ENCODE peak calls at places on chromosomes 11 and 22, in nine cellular contexts. One of them, this sample, is unnamed.

GRCh38 chr11:69371731-69372588 is 78.0 kb downstream of the MYEOV start:
- DNase-seq in body of pancreas: no peak
- DNase-seq in right lobe of liver: peak
- DNase-seq in A549: no peak
- DNase-seq in cardiac muscle cell: no peak
- DNase-seq in astrocyte of the spinal cord: no peak
- DNase-seq in GM23248: no peak
- DNase-seq in uterus: no peak
- DNase-seq in mammary epithelial cell: no peak
- DNase-seq in this sample: no peak

GRCh38 chr22:24429411-24430365 is 2.3 kb downstream of the ADORA2A start:
- DNase-seq in uterus: no peak
- DNase-seq in cardiac muscle cell: no peak
- DNase-seq in A549: no peak
- DNase-seq in mammary epithelial cell: peak
- DNase-seq in body of pancreas: no peak
- DNase-seq in right lobe of liver: no peak
- DNase-seq in GM23248: peak
- DNase-seq in astrocyte of the spinal cord: peak
- DNase-seq in this sample: peak

GRCh38 chr22:30859714-30860095 is 108.9 kb downstream of the MORC2 start:
- DNase-seq in uterus: no peak
- DNase-seq in mammary epithelial cell: no peak
- DNase-seq in astrocyte of the spinal cord: no peak
- DNase-seq in cardiac muscle cell: no peak
- DNase-seq in GM23248: no peak
- DNase-seq in right lobe of liver: no peak
- DNase-seq in body of pancreas: no peak
- DNase-seq in A549: no peak
- DNase-seq in this sample: no peak

GRCh38 chr11:76662656-76663460 is 7.7 kb downstream of the LRRC32 start:
- DNase-seq in astrocyte of the spinal cord: no peak
- DNase-seq in right lobe of liver: peak
- DNase-seq in cardiac muscle cell: no peak
- DNase-seq in GM23248: no peak
- DNase-seq in uterus: no peak
- DNase-seq in body of pancreas: no peak
- DNase-seq in mammary epithelial cell: no peak
- DNase-seq in A549: no peak
- DNase-seq in this sample: no peak

GRCh38 chr11:3231550-3231850 is 717 bp downstream of the MRGPRE start:
- DNase-seq in cardiac muscle cell: no peak
- DNase-seq in body of pancreas: no peak
- DNase-seq in A549: no peak
- DNase-seq in GM23248: no peak
- DNase-seq in uterus: no peak
- DNase-seq in right lobe of liver: no peak
- DNase-seq in astrocyte of the spinal cord: no peak
- DNase-seq in mammary epithelial cell: no peak
- DNase-seq in this sample: no peak

GRCh38 chr11:9574556-9574805 is 1.0 kb downstream of the WEE1 start:
- DNase-seq in GM23248: no peak
- DNase-seq in mammary epithelial cell: no peak
- DNase-seq in uterus: peak
- DNase-seq in cardiac muscle cell: peak
- DNase-seq in right lobe of liver: peak
- DNase-seq in astrocyte of the spinal cord: no peak
- DNase-seq in A549: peak
- DNase-seq in body of pancreas: peak
- DNase-seq in this sample: peak

GRCh38 chr11:119107538-119108150 is 500 bp downstream of the C2CD2L start:
- DNase-seq in mammary epithelial cell: no peak
- DNase-seq in A549: no peak
- DNase-seq in cardiac muscle cell: no peak
- DNase-seq in right lobe of liver: no peak
- DNase-seq in astrocyte of the spinal cord: no peak
- DNase-seq in uterus: no peak
- DNase-seq in GM23248: peak
- DNase-seq in body of pancreas: no peak
- DNase-seq in this sample: peak

GRCh38 chr11:119315139-119316016 is 1.6 kb downstream of the MCAM start:
- DNase-seq in cardiac muscle cell: no peak
- DNase-seq in astrocyte of the spinal cord: no peak
- DNase-seq in A549: no peak
- DNase-seq in body of pancreas: peak
- DNase-seq in GM23248: peak
- DNase-seq in mammary epithelial cell: peak
- DNase-seq in uterus: no peak
- DNase-seq in right lobe of liver: no peak
- DNase-seq in this sample: no peak

GRCh38 chr11:62383822-62384221 is 35.0 kb upstream of the SCGB1A1 start:
- DNase-seq in body of pancreas: no peak
- DNase-seq in right lobe of liver: no peak
- DNase-seq in GM23248: peak
- DNase-seq in astrocyte of the spinal cord: no peak
- DNase-seq in mammary epithelial cell: no peak
- DNase-seq in A549: no peak
- DNase-seq in cardiac muscle cell: no peak
- DNase-seq in uterus: no peak
- DNase-seq in this sample: no peak

GRCh38 chr11:126879516-126879915 is 121.1 kb downstream of the KIRREL3 start:
- DNase-seq in GM23248: no peak
- DNase-seq in cardiac muscle cell: no peak
- DNase-seq in A549: no peak
- DNase-seq in uterus: no peak
- DNase-seq in right lobe of liver: no peak
- DNase-seq in mammary epithelial cell: no peak
- DNase-seq in body of pancreas: no peak
- DNase-seq in astrocyte of the spinal cord: no peak
- DNase-seq in this sample: no peak

GRCh38 chr11:58902881-58903280 is 36.4 kb upstream of the GLYATL1 start:
- DNase-seq in right lobe of liver: no peak
- DNase-seq in mammary epithelial cell: no peak
- DNase-seq in body of pancreas: no peak
- DNase-seq in A549: no peak
- DNase-seq in GM23248: no peak
- DNase-seq in uterus: no peak
- DNase-seq in cardiac muscle cell: no peak
- DNase-seq in astrocyte of the spinal cord: no peak
- DNase-seq in this sample: no peak

GRCh38 chr11:58905141-58905715 is 34.1 kb upstream of the GLYATL1 start:
- DNase-seq in uterus: no peak
- DNase-seq in astrocyte of the spinal cord: peak
- DNase-seq in GM23248: peak
- DNase-seq in body of pancreas: peak
- DNase-seq in mammary epithelial cell: peak
- DNase-seq in right lobe of liver: no peak
- DNase-seq in A549: no peak
- DNase-seq in cardiac muscle cell: peak
- DNase-seq in this sample: peak

GRCh38 chr11:58898106-58898505 is 41.2 kb upstream of the GLYATL1 start:
- DNase-seq in cardiac muscle cell: no peak
- DNase-seq in astrocyte of the spinal cord: peak
- DNase-seq in right lobe of liver: no peak
- DNase-seq in mammary epithelial cell: no peak
- DNase-seq in A549: no peak
- DNase-seq in GM23248: no peak
- DNase-seq in body of pancreas: no peak
- DNase-seq in uterus: no peak
- DNase-seq in this sample: no peak

GRCh38 chr11:58905716-58906547 is 33.4 kb upstream of the GLYATL1 start:
- DNase-seq in mammary epithelial cell: peak
- DNase-seq in cardiac muscle cell: peak
- DNase-seq in A549: peak
- DNase-seq in right lobe of liver: peak
- DNase-seq in astrocyte of the spinal cord: peak
- DNase-seq in GM23248: peak
- DNase-seq in uterus: no peak
- DNase-seq in body of pancreas: peak
- DNase-seq in this sample: no peak

DNA sequence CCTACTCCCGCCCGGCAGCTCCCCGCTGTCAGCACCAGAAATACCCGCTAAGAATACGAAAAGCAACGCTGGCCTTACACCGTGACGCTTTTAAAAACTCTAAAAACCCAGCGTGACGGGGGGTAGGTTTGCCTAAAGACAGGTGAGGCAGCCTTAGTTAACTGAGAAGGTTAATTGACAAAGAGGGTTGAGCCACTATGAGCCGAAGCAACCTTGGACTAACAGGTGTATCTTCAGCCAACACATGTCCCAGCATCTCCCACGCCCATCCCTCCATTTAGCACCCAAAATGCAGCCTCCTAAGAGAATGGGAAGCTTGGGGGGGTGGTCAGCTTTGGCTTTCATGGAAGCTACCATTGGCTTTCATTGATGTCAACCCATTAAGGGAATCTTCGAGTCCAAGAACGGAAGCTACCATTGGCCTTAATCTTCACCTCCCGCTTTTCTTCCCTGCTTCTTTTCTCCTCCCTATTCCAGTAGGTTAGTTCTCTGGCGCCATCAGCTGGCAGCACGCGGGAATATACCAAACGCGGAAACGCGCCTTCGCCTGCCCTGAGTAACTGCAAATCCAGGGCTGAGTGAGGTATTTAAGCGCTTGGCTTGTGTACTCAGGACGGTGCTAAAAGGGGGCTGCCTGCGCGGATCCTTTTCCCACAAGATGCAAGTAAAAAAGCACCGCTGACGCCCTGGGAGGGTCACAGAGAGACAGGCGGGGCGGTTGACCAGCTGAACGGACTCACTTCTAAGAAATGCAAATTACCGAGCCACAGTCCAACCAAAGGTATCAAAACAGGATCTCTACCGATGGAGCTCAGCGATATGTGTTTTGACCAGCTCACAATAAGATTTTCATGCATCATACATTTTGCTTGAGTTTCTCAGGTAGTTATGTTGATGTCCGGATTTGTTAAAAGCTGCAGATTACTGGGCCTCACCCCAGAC is 38.5 kb upstream of the GLYATL1 start:
- DNase-seq in body of pancreas: peak
- DNase-seq in astrocyte of the spinal cord: peak
- DNase-seq in A549: peak
- DNase-seq in GM23248: peak
- DNase-seq in cardiac muscle cell: peak
- DNase-seq in right lobe of liver: peak
- DNase-seq in mammary epithelial cell: peak
- DNase-seq in uterus: no peak
- DNase-seq in this sample: peak
- H3K4me3 ChIP-seq in body of pancreas: no peak
- H3K4me3 ChIP-seq in astrocyte of the spinal cord: peak
- H3K4me3 ChIP-seq in A549: no peak
- H3K4me3 ChIP-seq in GM23248: no peak
- H3K4me3 ChIP-seq in cardiac muscle cell: no peak
- H3K4me3 ChIP-seq in right lobe of liver: peak
- H3K4me3 ChIP-seq in mammary epithelial cell: peak
- H3K4me3 ChIP-seq in uterus: no peak
- H3K4me3 ChIP-seq in this sample: no peak

GRCh38 chr11:133906241-133906640 is 50.5 kb downstream of the IGSF9B start:
- DNase-seq in A549: no peak
- DNase-seq in uterus: no peak
- DNase-seq in astrocyte of the spinal cord: no peak
- DNase-seq in right lobe of liver: no peak
- DNase-seq in body of pancreas: no peak
- DNase-seq in GM23248: no peak
- DNase-seq in mammary epithelial cell: no peak
- DNase-seq in cardiac muscle cell: no peak
- DNase-seq in this sample: peak
- H3K4me3 ChIP-seq in A549: no peak
- H3K4me3 ChIP-seq in uterus: no peak
- H3K4me3 ChIP-seq in astrocyte of the spinal cord: no peak
- H3K4me3 ChIP-seq in right lobe of liver: no peak
- H3K4me3 ChIP-seq in body of pancreas: no peak
- H3K4me3 ChIP-seq in GM23248: no peak
- H3K4me3 ChIP-seq in mammary epithelial cell: no peak
- H3K4me3 ChIP-seq in cardiac muscle cell: no peak
- H3K4me3 ChIP-seq in this sample: no peak

GRCh38 chr11:26993965-26994446 is at the start of gene FIBIN:
- DNase-seq in GM23248: peak
- DNase-seq in uterus: peak
- DNase-seq in cardiac muscle cell: peak
- DNase-seq in body of pancreas: peak
- DNase-seq in mammary epithelial cell: peak
- DNase-seq in astrocyte of the spinal cord: peak
- DNase-seq in A549: no peak
- DNase-seq in right lobe of liver: peak
- DNase-seq in this sample: peak
- H3K4me3 ChIP-seq in GM23248: peak
- H3K4me3 ChIP-seq in uterus: peak
- H3K4me3 ChIP-seq in cardiac muscle cell: peak
- H3K4me3 ChIP-seq in body of pancreas: peak
- H3K4me3 ChIP-seq in mammary epithelial cell: peak
- H3K4me3 ChIP-seq in astrocyte of the spinal cord: peak
- H3K4me3 ChIP-seq in A549: peak
- H3K4me3 ChIP-seq in right lobe of liver: peak
- H3K4me3 ChIP-seq in this sample: peak

GRCh38 chr11:65842144-65842543 is 8.4 kb downstream of the SNX32 start:
- DNase-seq in cardiac muscle cell: no peak
- DNase-seq in mammary epithelial cell: no peak
- DNase-seq in astrocyte of the spinal cord: no peak
- DNase-seq in right lobe of liver: no peak
- DNase-seq in uterus: no peak
- DNase-seq in A549: no peak
- DNase-seq in body of pancreas: no peak
- DNase-seq in GM23248: no peak
- DNase-seq in this sample: no peak

GRCh38 chr11:65847746-65848145 is 10.2 kb downstream of the CFL1 start:
- DNase-seq in body of pancreas: no peak
- DNase-seq in right lobe of liver: peak
- DNase-seq in mammary epithelial cell: no peak
- DNase-seq in GM23248: no peak
- DNase-seq in uterus: no peak
- DNase-seq in cardiac muscle cell: no peak
- DNase-seq in A549: no peak
- DNase-seq in astrocyte of the spinal cord: no peak
- DNase-seq in this sample: no peak

GRCh38 chr11:65844231-65844872 is 10.6 kb downstream of the SNX32 start:
- DNase-seq in A549: no peak
- DNase-seq in right lobe of liver: no peak
- DNase-seq in astrocyte of the spinal cord: no peak
- DNase-seq in body of pancreas: no peak
- DNase-seq in cardiac muscle cell: no peak
- DNase-seq in uterus: no peak
- DNase-seq in mammary epithelial cell: no peak
- DNase-seq in GM23248: no peak
- DNase-seq in this sample: no peak

GRCh38 chr11:65849366-65849765 is 8.6 kb downstream of the CFL1 start:
- DNase-seq in GM23248: no peak
- DNase-seq in right lobe of liver: peak
- DNase-seq in cardiac muscle cell: no peak
- DNase-seq in mammary epithelial cell: no peak
- DNase-seq in uterus: no peak
- DNase-seq in A549: no peak
- DNase-seq in body of pancreas: no peak
- DNase-seq in astrocyte of the spinal cord: no peak
- DNase-seq in this sample: no peak

DNA sequence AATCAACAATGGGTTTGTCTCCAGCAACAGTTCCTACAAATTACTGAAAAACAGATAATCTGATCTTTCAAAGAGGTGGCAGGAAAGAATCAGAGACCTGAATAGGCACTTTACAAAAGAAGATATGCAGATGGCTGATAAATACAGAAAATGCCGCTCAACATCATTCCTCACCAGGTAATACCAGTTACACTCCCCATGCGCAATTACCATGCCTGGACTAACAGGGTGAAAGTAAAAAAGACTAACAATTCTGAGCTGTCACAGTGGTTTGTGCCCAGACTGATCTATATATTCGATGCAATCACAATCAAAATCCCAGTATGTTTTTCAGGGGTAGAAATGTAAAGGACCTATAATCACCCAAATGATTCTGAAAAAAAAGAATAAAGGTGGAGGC is 10.0 kb downstream of the SNX32 start:
- DNase-seq in uterus: no peak
- DNase-seq in GM23248: no peak
- DNase-seq in astrocyte of the spinal cord: no peak
- DNase-seq in cardiac muscle cell: no peak
- DNase-seq in A549: no peak
- DNase-seq in mammary epithelial cell: no peak
- DNase-seq in body of pancreas: no peak
- DNase-seq in right lobe of liver: no peak
- DNase-seq in this sample: no peak
- H3K4me3 ChIP-seq in uterus: no peak
- H3K4me3 ChIP-seq in GM23248: no peak
- H3K4me3 ChIP-seq in astrocyte of the spinal cord: no peak
- H3K4me3 ChIP-seq in cardiac muscle cell: no peak
- H3K4me3 ChIP-seq in A549: no peak
- H3K4me3 ChIP-seq in mammary epithelial cell: no peak
- H3K4me3 ChIP-seq in body of pancreas: no peak
- H3K4me3 ChIP-seq in right lobe of liver: no peak
- H3K4me3 ChIP-seq in this sample: no peak

This sample was measured in lower lobe of right lung.